ENCODE peak calls at places on chromosomes 4 and X, in seven cellular contexts. Z, V, J, L, N, X and B are unnamed samples.

GRCh38 chr4:15569746-15570145 is 85.4 kb downstream of the FBXL5 start:
- DNase-seq in Z (no peak), V (no peak), J (no peak), L (no peak), N (no peak), X (no peak), B (no peak)

GRCh38 chrX:45632506-45632905 is 431.8 kb upstream of the DIPK2B start:
- DNase-seq in Z (no peak), V (no peak), J (no peak), L (no peak), N (no peak), X (no peak), B (no peak)

GRCh38 chrX:111337067-111337466 is 66.8 kb upstream of the CAPN6 start:
- DNase-seq in Z (no peak), V (no peak), J (no peak), L (no peak), N (no peak), X (no peak), B (no peak)

GRCh38 chrX:133880032-133880443 is 105.4 kb downstream of the GPC3 start:
- DNase-seq in Z (no peak), V (no peak), J (no peak), L (no peak), N (no peak), X (no peak), B (no peak)

GRCh38 chrX:41661366-41662095 is 27.2 kb upstream of the GPR34 start:
- DNase-seq in Z (no peak), V (no peak), J (no peak), L (no peak), N (no peak), X (no peak), B (no peak)

GRCh38 chrX:68895339-68896250 is 66.8 kb downstream of the EFNB1 start:
- DNase-seq in Z (no peak), V (no peak), J (no peak), L (peak), N (peak), X (peak), B (peak)

GRCh38 chr4:163003979-163004378 is 162.7 kb downstream of the NAF1 start:
- DNase-seq in Z (no peak), V (no peak), J (no peak), L (no peak), N (no peak), X (no peak), B (no peak)

GRCh38 chr4:83043801-83044407 is 8.9 kb downstream of the COPS4 start:
- DNase-seq in Z (no peak), V (peak), J (no peak), L (no peak), N (no peak), X (no peak), B (no peak)

GRCh38 chrX:19709812-19710518 is 177.4 kb downstream of the SH3KBP1 start:
- DNase-seq in Z (no peak), V (no peak), J (no peak), L (no peak), N (no peak), X (no peak), B (no peak)

GRCh38 chr4:15186149-15186548 is 183.9 kb downstream of the CPEB2 start:
- DNase-seq in Z (no peak), V (no peak), J (no peak), L (no peak), N (no peak), X (no peak), B (no peak)

GRCh38 chr4:152935661-152936445 is at the start of gene FHDC1:
- DNase-seq in Z (no peak), V (no peak), J (no peak), L (peak), N (peak), X (no peak), B (no peak)

GRCh38 chrX:106874075-106874474 is 29.1 kb downstream of the RIPPLY1 start:
- DNase-seq in Z (no peak), V (no peak), J (no peak), L (no peak), N (peak), X (no peak), B (no peak)

GRCh38 chr4:5828005-5828391 is 64.9 kb downstream of the CRMP1 start:
- DNase-seq in Z (no peak), V (no peak), J (no peak), L (no peak), N (no peak), X (no peak), B (no peak)

GRCh38 chrX:52082578-52082977 is 13.6 kb upstream of the MAGED4B start:
- DNase-seq in Z (no peak), V (no peak), J (no peak), L (no peak), N (no peak), X (no peak), B (no peak)

GRCh38 chrX:124239324-124239723 is 93.1 kb upstream of the TEX13D start:
- DNase-seq in Z (no peak), V (no peak), J (no peak), L (no peak), N (no peak), X (no peak), B (no peak)

GRCh38 chr4:56843421-56843899 is 22.0 kb upstream of the SPINK2 start:
- DNase-seq in Z (no peak), V (no peak), J (no peak), L (no peak), N (no peak), X (no peak), B (no peak)

GRCh38 chrX:153739754-153740486 is 15.3 kb downstream of the ABCD1 start:
- DNase-seq in Z (no peak), V (no peak), J (no peak), L (no peak), N (no peak), X (no peak), B (no peak)

GRCh38 chr4:33411182-33411581 is 2691.0 kb downstream of the PCDH7 start:
- DNase-seq in Z (no peak), V (no peak), J (no peak), L (no peak), N (no peak), X (no peak), B (no peak)

GRCh38 chr4:25818293-25819240 is 44.2 kb downstream of the SEL1L3 start:
- DNase-seq in Z (no peak), V (no peak), J (no peak), L (no peak), N (no peak), X (no peak), B (peak)

GRCh38 chr4:1953335-1953734 is 55.4 kb downstream of the NELFA start:
- DNase-seq in Z (no peak), V (no peak), J (no peak), L (no peak), N (no peak), X (no peak), B (no peak)

GRCh38 chr4:61994036-61994435 is 793.9 kb downstream of the ADGRL3 start:
- DNase-seq in Z (no peak), V (no peak), J (no peak), L (no peak), N (no peak), X (no peak), B (no peak)

GRCh38 chr4:8245879-8246833 is 23.4 kb upstream of the HTRA3 start:
- DNase-seq in Z (no peak), V (no peak), J (no peak), L (no peak), N (no peak), X (no peak), B (no peak)

GRCh38 chr4:8244931-8245460 is 24.6 kb upstream of the HTRA3 start:
- DNase-seq in Z (no peak), V (no peak), J (no peak), L (no peak), N (no peak), X (no peak), B (no peak)

GRCh38 chr4:8242782-8243556 is 26.6 kb upstream of the HTRA3 start:
- DNase-seq in Z (no peak), V (no peak), J (no peak), L (no peak), N (peak), X (no peak), B (no peak)

GRCh38 chr4:8241895-8242696 is 27.5 kb upstream of the HTRA3 start:
- DNase-seq in Z (peak), V (peak), J (peak), L (peak), N (peak), X (peak), B (peak)

GRCh38 chr4:8244001-8244757 is 25.4 kb upstream of the HTRA3 start:
- DNase-seq in Z (no peak), V (no peak), J (no peak), L (no peak), N (no peak), X (no peak), B (no peak)
- TF ChIP-seq POLR2A in Z (no peak), V (no peak), J (no peak), L (no peak), N (no peak), X (no peak), B (no peak)

GRCh38 chr4:174284181-174284886 is 623 bp downstream of the CEP44 start:
- DNase-seq in Z (no peak), V (no peak), J (no peak), L (no peak), N (peak), X (no peak), B (no peak)
- TF ChIP-seq POLR2A in Z (no peak), V (no peak), J (no peak), L (no peak), N (no peak), X (no peak), B (no peak)

DNA sequence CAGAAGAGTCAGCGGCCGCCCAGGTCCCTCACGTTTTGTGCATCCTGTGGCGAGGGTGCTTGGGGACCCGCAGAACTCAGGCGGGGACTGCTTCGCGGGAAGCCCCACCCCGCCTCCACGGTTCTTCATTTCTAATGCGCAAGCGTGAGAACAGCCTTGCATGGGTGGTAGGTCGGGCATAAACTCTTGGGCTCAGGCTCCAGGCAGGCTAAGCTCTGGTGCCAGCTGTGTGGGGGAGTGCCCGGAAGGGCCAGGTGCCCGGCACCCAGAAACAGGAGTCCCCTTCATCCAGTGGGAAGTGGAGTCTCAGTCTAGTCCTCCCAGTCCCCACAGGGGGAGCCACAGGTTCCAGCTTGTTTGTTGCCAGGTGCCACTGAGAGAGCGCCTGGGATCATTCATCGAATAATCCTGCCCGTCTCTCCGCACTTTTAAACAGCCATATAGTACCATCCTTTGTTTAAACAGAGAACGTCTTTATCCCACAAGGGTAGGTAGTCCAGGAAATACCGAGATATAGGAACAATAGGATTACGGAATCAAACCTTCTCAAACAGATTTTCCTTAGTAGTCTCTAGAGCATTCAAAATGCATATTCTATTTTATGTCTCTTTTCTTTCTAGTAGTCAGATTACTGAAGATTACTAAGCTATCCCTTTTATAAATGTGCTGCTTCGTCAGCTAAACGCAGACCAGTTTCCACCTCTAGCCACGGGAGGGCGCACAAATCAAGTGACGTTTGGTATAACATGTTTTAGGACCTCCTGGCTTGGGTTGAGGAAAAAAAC is 12.7 kb upstream of the RBBP7 start:
- DNase-seq in Z (peak), V (peak), J (peak), L (peak), N (peak), X (peak), B (peak)
- TF ChIP-seq POLR2A in Z (no peak), V (no peak), J (no peak), L (no peak), N (peak), X (no peak), B (no peak)

DNA sequence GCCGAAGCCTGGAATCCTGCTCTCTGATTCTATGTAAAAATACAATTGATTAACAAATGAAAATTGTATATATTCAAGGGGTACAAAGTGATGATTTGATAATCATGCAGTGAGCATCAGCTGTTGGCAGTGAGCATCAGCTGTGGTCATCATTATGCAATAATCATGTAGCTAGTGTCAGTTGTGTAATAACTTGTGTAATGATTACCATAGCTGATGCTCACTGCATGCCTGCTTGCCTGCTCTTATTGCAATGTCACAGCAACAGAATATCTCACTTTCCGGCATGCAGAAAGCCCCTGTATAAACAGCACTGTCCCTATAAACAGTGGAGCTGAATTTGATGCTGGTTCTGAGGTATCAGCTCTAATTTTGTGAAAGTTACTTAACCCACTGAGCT is 46.8 kb downstream of the SULT1B1 start:
- DNase-seq in Z (no peak), V (no peak), J (no peak), L (no peak), N (no peak), X (no peak), B (peak)
- TF ChIP-seq POLR2A in Z (no peak), V (no peak), J (no peak), L (no peak), N (no peak), X (no peak), B (no peak)

DNA sequence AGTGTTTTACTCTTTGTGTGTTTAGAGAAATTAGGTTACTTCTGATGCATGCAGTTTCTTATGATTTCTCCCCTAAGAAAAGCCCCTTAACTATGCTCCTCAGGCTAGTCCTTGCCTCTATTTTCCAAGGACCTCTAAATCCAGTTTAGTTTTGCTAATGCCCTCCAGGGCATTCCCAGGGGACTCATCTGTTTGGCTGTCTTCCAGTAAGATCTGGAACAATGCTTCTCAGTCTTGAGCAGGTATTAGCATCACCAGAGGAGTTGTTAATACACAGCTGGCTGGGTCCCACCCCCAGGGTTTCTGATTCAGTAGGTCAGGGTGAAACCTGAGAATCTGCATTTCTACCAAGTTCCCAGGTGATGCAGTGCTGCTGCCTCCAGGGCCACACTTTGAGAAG is 56.9 kb downstream of the OTC start:
- DNase-seq in Z (no peak), V (no peak), J (no peak), L (no peak), N (no peak), X (no peak), B (no peak)
- TF ChIP-seq POLR2A in Z (no peak), V (no peak), J (no peak), L (no peak), N (no peak), X (no peak), B (no peak)

DNA sequence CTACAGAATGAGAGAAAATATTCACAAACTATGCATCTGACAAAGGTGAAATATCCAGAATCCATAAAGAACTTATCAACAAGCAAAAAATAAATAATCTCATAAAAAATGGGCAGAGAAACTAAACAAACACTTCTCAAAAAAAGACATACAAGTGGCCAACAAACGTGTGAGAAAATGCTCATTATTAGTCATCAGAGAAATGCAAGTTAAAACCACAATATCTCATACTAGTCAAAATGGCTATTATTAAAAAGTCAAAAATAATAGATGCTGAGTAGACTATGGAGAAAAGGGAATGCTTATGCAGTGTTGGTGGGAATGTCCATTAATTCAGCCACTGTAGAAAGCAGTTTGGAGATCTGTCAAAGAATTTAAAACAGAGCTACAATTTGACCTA is 533.3 kb downstream of the TMA16 start:
- DNase-seq in Z (no peak), V (no peak), J (no peak), L (no peak), N (no peak), X (no peak), B (no peak)
- TF ChIP-seq POLR2A in Z (no peak), V (no peak), J (no peak), L (no peak), N (no peak), X (no peak), B (no peak)

DNA sequence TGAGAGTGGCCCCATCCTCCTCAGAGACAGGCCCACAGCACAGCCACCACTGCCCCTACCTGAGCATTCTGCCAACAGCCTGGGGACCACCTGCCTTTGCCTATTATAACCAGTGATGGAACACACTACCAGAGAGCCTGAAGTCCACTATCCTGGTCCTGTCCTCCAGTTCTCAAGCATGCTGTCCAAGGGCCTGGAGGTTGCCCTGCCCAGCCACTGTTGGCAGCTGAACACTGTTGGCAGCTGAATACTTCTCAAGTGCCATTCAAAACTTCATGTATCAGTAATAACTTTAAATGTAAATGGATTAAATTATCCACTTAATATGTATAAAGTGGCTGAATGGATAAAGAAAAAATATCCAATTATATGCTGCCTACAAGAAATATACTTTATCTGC is 194.3 kb upstream of the JADE1 start:
- DNase-seq in Z (no peak), V (no peak), J (no peak), L (no peak), N (no peak), X (no peak), B (no peak)
- TF ChIP-seq POLR2A in Z (no peak), V (no peak), J (no peak), L (no peak), N (no peak), X (no peak), B (no peak)

GRCh38 chr4:91448668-91449330 is 855.0 kb upstream of the GRID2 start:
- DNase-seq in Z (no peak), V (no peak), J (no peak), L (no peak), N (no peak), X (no peak), B (no peak)
- TF ChIP-seq POLR2A in Z (no peak), V (no peak), J (no peak), L (no peak), N (no peak), X (no peak), B (no peak)

DNA sequence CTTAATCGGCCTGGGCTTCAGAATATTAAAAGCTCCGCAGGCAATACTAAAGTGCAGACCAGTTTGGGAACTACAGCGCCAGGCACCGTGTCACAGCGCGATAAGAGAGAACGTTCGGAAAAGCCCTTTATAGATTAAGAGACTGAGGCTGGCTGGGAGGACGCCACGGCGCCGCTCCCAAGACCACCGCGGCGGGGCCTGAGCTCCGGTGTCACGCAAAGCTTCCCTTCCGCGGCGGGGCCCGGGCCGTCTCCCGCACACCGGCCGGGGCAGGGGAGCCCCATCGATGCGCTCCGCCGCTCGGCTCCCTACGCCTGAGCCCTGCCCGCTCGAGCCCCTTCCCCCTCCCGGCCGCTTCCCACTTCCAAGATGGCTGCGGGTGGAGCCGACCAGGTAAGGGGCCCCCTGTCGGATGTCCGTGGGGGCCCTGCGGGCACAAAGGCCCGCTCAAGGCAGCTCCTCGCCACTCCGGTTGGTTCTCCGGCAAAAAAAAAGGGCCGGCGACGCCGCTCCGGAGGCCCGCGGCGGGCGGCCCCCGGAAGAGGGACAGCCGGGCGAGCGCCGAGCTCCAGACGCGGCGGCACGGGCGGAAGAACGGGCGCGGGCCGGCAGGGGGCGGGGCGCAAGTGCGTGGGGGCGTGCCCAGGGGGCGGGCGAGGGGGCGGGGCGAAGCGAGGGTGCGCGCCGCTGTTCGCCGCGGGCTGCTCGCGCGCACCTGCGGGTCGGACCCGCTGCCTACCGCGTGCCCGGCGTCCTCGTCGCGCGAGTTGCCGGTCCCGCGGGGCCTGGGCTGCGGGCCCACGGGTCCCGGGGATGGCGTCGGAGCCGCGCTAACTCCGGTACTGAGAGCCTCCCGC is at the start of gene TBC1D14:
- DNase-seq in Z (peak), V (peak), J (peak), L (peak), N (peak), X (peak), B (peak)
- TF ChIP-seq POLR2A in Z (peak), V (peak), J (peak), L (peak), N (peak), X (no peak), B (no peak)